ENCODE peak calls at places on chromosomes 12 and 14, in seven cellular contexts. H is H1, C is neuronal stem cell, V is H9, O is IMR-90, Q is mesendoderm, U is trophoblast cell. Z is an unnamed sample.

GRCh38 chr12:108269224-108269623 is 69.9 kb downstream of the CMKLR1 start:
- DNase-seq in H (no peak), C (no peak), V (no peak), O (no peak), Q (no peak), U (no peak), Z (no peak)

GRCh38 chr12:88706286-88706685 is 126.0 kb upstream of the KITLG start:
- DNase-seq in H (no peak), C (no peak), V (no peak), O (no peak), Q (no peak), U (no peak), Z (no peak)

GRCh38 chr12:54413284-54414190 is 5.5 kb downstream of the ITGA5 start:
- DNase-seq in H (no peak), C (no peak), V (no peak), O (no peak), Q (peak), U (no peak), Z (peak)

GRCh38 chr12:103758310-103759089 is 82.5 kb downstream of the NT5DC3 start:
- DNase-seq in H (no peak), C (no peak), V (no peak), O (no peak), Q (peak), U (no peak), Z (no peak)

GRCh38 chr12:53577941-53578352 is 48.2 kb downstream of the ATF7 start:
- DNase-seq in H (no peak), C (no peak), V (no peak), O (no peak), Q (no peak), U (no peak), Z (no peak)

GRCh38 chr14:77848031-77848430 is 48.1 kb downstream of the ADCK1 start:
- DNase-seq in H (no peak), C (no peak), V (no peak), O (peak), Q (no peak), U (peak), Z (no peak)

GRCh38 chr12:104573-105081 is 38.1 kb downstream of the IQSEC3 start:
- DNase-seq in H (no peak), C (no peak), V (peak), O (no peak), Q (no peak), U (no peak), Z (no peak)

GRCh38 chr12:38775457-38775856 is 129.9 kb downstream of the CPNE8 start:
- DNase-seq in H (no peak), C (no peak), V (no peak), O (no peak), Q (no peak), U (no peak), Z (no peak)

GRCh38 chr12:91778938-91779400 is 366.7 kb downstream of the BTG1 start:
- DNase-seq in H (no peak), C (no peak), V (no peak), O (peak), Q (peak), U (peak), Z (peak)

GRCh38 chr14:74616507-74616906 is 4.5 kb upstream of the LTBP2 start:
- DNase-seq in H (no peak), C (no peak), V (no peak), O (peak), Q (peak), U (no peak), Z (peak)

DNA sequence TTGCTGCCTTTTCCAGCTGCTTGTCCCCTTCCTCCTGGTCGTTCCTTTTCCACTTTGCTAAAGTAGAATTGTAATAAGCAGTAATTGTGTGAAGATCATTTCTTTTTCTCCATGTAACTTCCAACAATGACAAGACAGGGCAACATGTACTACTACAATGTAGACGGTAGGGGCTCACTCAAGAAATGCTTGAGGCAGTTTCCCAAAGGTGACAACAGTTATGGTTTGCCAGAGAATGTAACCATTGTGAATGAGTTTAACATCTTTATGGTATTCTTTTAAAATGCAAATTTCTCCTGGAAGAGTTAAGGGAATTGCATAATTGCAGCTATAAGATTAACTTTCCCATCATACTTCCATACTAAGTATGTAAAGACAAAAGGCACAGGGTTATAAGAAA is 23.8 kb upstream of the PHLDA1 start:
- DNase-seq in H (no peak), C (no peak), V (no peak), O (no peak), Q (peak), U (no peak), Z (no peak)
- H2AK5ac ChIP-seq in H (no peak), C (no peak), V (no peak), O (no peak), Q (no peak), U (no peak), Z (no peak)

GRCh38 chr14:80787876-80788275 is 153.7 kb downstream of the CEP128 start:
- DNase-seq in H (no peak), C (no peak), V (no peak), O (no peak), Q (peak), U (peak), Z (no peak)
- H2AK5ac ChIP-seq in H (no peak), C (no peak), V (no peak), O (no peak), Q (no peak), U (no peak), Z (no peak)

GRCh38 chr12:8544295-8544694 is 3.6 kb upstream of the CLEC4E start:
- DNase-seq in H (peak), C (peak), V (peak), O (peak), Q (peak), U (peak), Z (peak)
- H2AK5ac ChIP-seq in H (no peak), C (no peak), V (no peak), O (no peak), Q (no peak), U (no peak), Z (no peak)

GRCh38 chr12:121774968-121775474 is 18.5 kb downstream of the RHOF start:
- DNase-seq in H (no peak), C (no peak), V (no peak), O (no peak), Q (peak), U (no peak), Z (no peak)

GRCh38 chr12:121773011-121773777 is 20.3 kb downstream of the RHOF start:
- DNase-seq in H (no peak), C (no peak), V (peak), O (peak), Q (peak), U (peak), Z (peak)

GRCh38 chr12:121778567-121779421 is 14.7 kb downstream of the RHOF start:
- DNase-seq in H (no peak), C (no peak), V (peak), O (no peak), Q (no peak), U (peak), Z (no peak)

GRCh38 chr12:121776190-121777098 is 17.0 kb downstream of the RHOF start:
- DNase-seq in H (no peak), C (peak), V (peak), O (peak), Q (peak), U (peak), Z (peak)

DNA sequence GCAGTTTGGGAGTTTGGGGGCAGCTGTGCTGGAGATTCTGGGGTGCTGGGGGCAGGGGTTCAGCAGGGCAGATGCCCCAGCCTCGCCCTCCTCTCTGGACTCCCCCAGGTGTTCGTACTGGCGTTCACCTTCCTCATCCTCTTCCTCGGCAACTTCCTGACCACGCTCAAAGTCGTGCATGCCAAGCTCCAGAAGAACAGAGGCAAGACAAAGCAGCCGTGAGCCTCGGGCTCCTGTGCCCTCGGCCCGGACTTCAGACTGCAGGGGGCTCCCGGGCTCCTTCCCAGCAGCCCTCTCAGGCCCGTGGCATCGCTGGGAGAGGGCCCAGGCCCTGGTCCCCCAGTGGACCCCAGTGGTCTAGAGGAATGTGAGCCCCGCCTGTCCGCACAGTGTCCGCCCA is 18.0 kb downstream of the RHOF start:
- DNase-seq in H (no peak), C (no peak), V (no peak), O (no peak), Q (no peak), U (no peak), Z (no peak)
- H2AK5ac ChIP-seq in H (peak), C (peak), V (no peak), O (no peak), Q (no peak), U (peak), Z (peak)

DNA sequence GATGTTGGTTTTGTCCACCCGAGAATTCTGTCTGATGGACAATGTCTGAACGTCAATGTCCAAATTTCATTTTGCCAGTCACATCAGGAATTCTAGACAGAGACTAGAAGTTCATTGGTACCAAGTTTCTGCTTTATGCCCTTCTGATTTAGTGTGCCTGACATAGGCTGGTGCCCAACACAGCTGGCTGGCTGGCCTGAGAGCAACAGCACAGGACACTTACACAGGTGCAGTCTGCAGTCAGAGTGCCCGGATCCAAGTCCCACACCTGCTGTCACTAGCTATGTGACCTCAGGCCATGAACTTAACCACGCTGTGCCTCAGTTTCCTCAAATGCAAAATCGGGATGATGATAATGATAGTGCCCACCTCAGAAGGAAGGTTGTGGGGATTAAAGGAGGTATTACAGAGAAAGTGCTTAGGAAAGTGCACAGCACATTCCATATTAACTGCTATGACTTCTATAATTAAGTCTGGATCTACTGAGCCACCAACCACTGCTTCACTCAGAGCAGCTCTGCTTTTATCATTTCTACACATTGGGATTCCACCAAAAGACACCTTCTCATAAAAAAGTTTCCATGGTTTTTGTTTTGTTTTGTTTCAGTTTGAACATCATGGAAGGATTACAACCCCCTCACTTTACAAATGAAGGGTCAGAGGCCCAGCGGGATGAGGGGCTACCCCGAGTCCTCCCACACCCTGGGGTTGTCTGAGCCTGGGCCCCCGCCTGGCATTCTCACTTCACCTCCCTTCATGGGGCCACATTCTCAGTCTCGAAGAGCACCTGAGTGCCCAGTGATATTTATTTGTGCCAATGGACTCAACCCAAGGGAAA is 168.8 kb upstream of the BCL2L14 start:
- DNase-seq in H (no peak), C (no peak), V (no peak), O (no peak), Q (no peak), U (no peak), Z (no peak)
- H2AK5ac ChIP-seq in H (no peak), C (no peak), V (no peak), O (no peak), Q (no peak), U (no peak), Z (no peak)

Z was measured in mesenchymal stem cell.